ENCODE peak calls at places on chromosomes 5 and 9, in six cellular contexts. One of them, this sample, is unnamed.

GRCh38 chr5:74201334-74202081 is 439.0 kb downstream of the ENC1 start:
- DNase-seq in cardiac muscle cell: no peak
- DNase-seq in GM23338: no peak
- DNase-seq in NCI-H2171: no peak
- DNase-seq in cardiac fibroblast: peak; percentile 23
- DNase-seq in neural progenitor cell: no peak
- DNase-seq in this sample: peak; percentile 80

GRCh38 chr9:129571298-129572051 is 49.4 kb downstream of the C9orf50 start:
- DNase-seq in cardiac muscle cell: no peak
- DNase-seq in GM23338: no peak
- DNase-seq in NCI-H2171: no peak
- DNase-seq in cardiac fibroblast: no peak
- DNase-seq in neural progenitor cell: no peak
- DNase-seq in this sample: no peak

GRCh38 chr5:93581738-93582414 is 857 bp upstream of the NR2F1-AS1 start:
- DNase-seq in cardiac muscle cell: no peak
- DNase-seq in GM23338: peak; percentile 73
- DNase-seq in NCI-H2171: peak; percentile 15
- DNase-seq in cardiac fibroblast: peak; percentile 86
- DNase-seq in neural progenitor cell: peak; percentile 72
- DNase-seq in this sample: peak; percentile 54

GRCh38 chr5:106116682-106117081 is 1554.1 kb downstream of the EFNA5 start:
- DNase-seq in cardiac muscle cell: no peak
- DNase-seq in GM23338: no peak
- DNase-seq in NCI-H2171: no peak
- DNase-seq in cardiac fibroblast: no peak
- DNase-seq in neural progenitor cell: no peak
- DNase-seq in this sample: no peak

GRCh38 chr9:126696091-126696763 is 82.5 kb downstream of the LMX1B start:
- DNase-seq in cardiac muscle cell: no peak
- DNase-seq in GM23338: no peak
- DNase-seq in NCI-H2171: no peak
- DNase-seq in cardiac fibroblast: no peak
- DNase-seq in neural progenitor cell: peak; percentile 1
- DNase-seq in this sample: no peak

GRCh38 chr5:39520232-39520572 is 95.4 kb upstream of the DAB2 start:
- DNase-seq in cardiac muscle cell: no peak
- DNase-seq in GM23338: no peak
- DNase-seq in NCI-H2171: no peak
- DNase-seq in cardiac fibroblast: peak; percentile 94
- DNase-seq in neural progenitor cell: no peak
- DNase-seq in this sample: peak; percentile 97

GRCh38 chr9:21709464-21710058 is 92.9 kb upstream of the MTAP start:
- DNase-seq in cardiac muscle cell: peak; percentile 66
- DNase-seq in GM23338: peak; percentile 89
- DNase-seq in NCI-H2171: no peak
- DNase-seq in cardiac fibroblast: peak; percentile 66
- DNase-seq in neural progenitor cell: peak; percentile 78
- DNase-seq in this sample: peak; percentile 81

GRCh38 chr9:114655689-114656088 is 1.9 kb downstream of the TEX53 start:
- DNase-seq in cardiac muscle cell: no peak
- DNase-seq in GM23338: no peak
- DNase-seq in NCI-H2171: no peak
- DNase-seq in cardiac fibroblast: peak; percentile 69
- DNase-seq in neural progenitor cell: no peak
- DNase-seq in this sample: no peak

GRCh38 chr9:21812945-21813568 is 10.6 kb downstream of the MTAP start:
- DNase-seq in cardiac muscle cell: peak; percentile 73
- DNase-seq in GM23338: peak; percentile 82
- DNase-seq in NCI-H2171: peak; percentile 28
- DNase-seq in cardiac fibroblast: peak; percentile 80
- DNase-seq in neural progenitor cell: peak; percentile 74
- DNase-seq in this sample: peak; percentile 90

This sample was measured in dermis blood vessel endothelial cell.